ENCODE peak calls at places on chromosomes 7 and 10, in seven cellular contexts. One of them, this sample, is unnamed.

GRCh38 chr10:110303681-110304080 is 1.0 kb downstream of the SMNDC1 start:
- DNase-seq in SK-N-SH: no peak
- DNase-seq in H1: no peak
- DNase-seq in HepG2: no peak
- DNase-seq in K562: no peak
- DNase-seq in HCT116: no peak
- DNase-seq in GM12878: no peak
- DNase-seq in this sample: no peak

GRCh38 chr10:119541046-119541445 is 1.5 kb downstream of the RGS10 start:
- DNase-seq in HepG2: no peak
- DNase-seq in SK-N-SH: no peak
- DNase-seq in H1: no peak
- DNase-seq in K562: no peak
- DNase-seq in HCT116: no peak
- DNase-seq in GM12878: no peak
- DNase-seq in this sample: no peak

GRCh38 chr7:66626236-66626957 is 2.3 kb upstream of the KCTD7 start:
- DNase-seq in H1: no peak
- DNase-seq in K562: no peak
- DNase-seq in HCT116: no peak
- DNase-seq in SK-N-SH: no peak
- DNase-seq in HepG2: peak; percentile 55
- DNase-seq in GM12878: no peak
- DNase-seq in this sample: no peak

GRCh38 chr10:89217057-89217990 is 10.2 kb upstream of the CH25H start:
- DNase-seq in SK-N-SH: peak; percentile 30
- DNase-seq in H1: no peak
- DNase-seq in GM12878: peak; percentile 12
- DNase-seq in HepG2: peak; percentile 43
- DNase-seq in K562: peak; percentile 10
- DNase-seq in HCT116: peak; percentile 38
- DNase-seq in this sample: peak; percentile 32

GRCh38 chr10:30827531-30828120 is 198.1 kb upstream of the LYZL2 start:
- DNase-seq in HepG2: no peak
- DNase-seq in H1: no peak
- DNase-seq in K562: no peak
- DNase-seq in GM12878: no peak
- DNase-seq in HCT116: no peak
- DNase-seq in SK-N-SH: no peak
- DNase-seq in this sample: no peak

GRCh38 chr7:50353201-50353600 is 48.7 kb downstream of the IKZF1 start:
- DNase-seq in SK-N-SH: no peak
- DNase-seq in K562: no peak
- DNase-seq in H1: no peak
- DNase-seq in HCT116: no peak
- DNase-seq in HepG2: no peak
- DNase-seq in GM12878: no peak
- DNase-seq in this sample: no peak

GRCh38 chr10:79063661-79064490 is 4.9 kb upstream of the ZMIZ1 start:
- DNase-seq in HepG2: no peak
- DNase-seq in SK-N-SH: no peak
- DNase-seq in H1: no peak
- DNase-seq in GM12878: no peak
- DNase-seq in HCT116: no peak
- DNase-seq in K562: no peak
- DNase-seq in this sample: no peak

GRCh38 chr10:129936266-129936922 is 27.7 kb downstream of the EBF3 start:
- DNase-seq in SK-N-SH: no peak
- DNase-seq in HepG2: no peak
- DNase-seq in HCT116: no peak
- DNase-seq in GM12878: no peak
- DNase-seq in H1: no peak
- DNase-seq in K562: no peak
- DNase-seq in this sample: no peak

GRCh38 chr10:88117869-88118632 is 254.6 kb downstream of the PTEN start:
- DNase-seq in HepG2: no peak
- DNase-seq in HCT116: peak; percentile 10
- DNase-seq in H1: no peak
- DNase-seq in K562: peak; percentile 9
- DNase-seq in SK-N-SH: no peak
- DNase-seq in GM12878: no peak
- DNase-seq in this sample: no peak

GRCh38 chr7:70782729-70783290 is 349.1 kb upstream of the GALNT17 start:
- DNase-seq in HCT116: no peak
- DNase-seq in GM12878: no peak
- DNase-seq in SK-N-SH: no peak
- DNase-seq in K562: no peak
- DNase-seq in HepG2: no peak
- DNase-seq in H1: no peak
- DNase-seq in this sample: no peak

GRCh38 chr7:140674356-140674800 is 1.6 kb downstream of the ADCK2 start:
- DNase-seq in H1: no peak
- DNase-seq in HCT116: no peak
- DNase-seq in K562: no peak
- DNase-seq in GM12878: no peak
- DNase-seq in SK-N-SH: no peak
- DNase-seq in HepG2: no peak
- DNase-seq in this sample: no peak

GRCh38 chr7:140673770-140674155 is 1.0 kb downstream of the ADCK2 start:
- DNase-seq in H1: no peak
- DNase-seq in K562: no peak
- DNase-seq in GM12878: no peak
- DNase-seq in HCT116: no peak
- DNase-seq in SK-N-SH: no peak
- DNase-seq in HepG2: no peak
- DNase-seq in this sample: no peak

GRCh38 chr7:140675726-140676125 is 3.0 kb downstream of the ADCK2 start:
- DNase-seq in GM12878: no peak
- DNase-seq in K562: no peak
- DNase-seq in SK-N-SH: no peak
- DNase-seq in H1: no peak
- DNase-seq in HCT116: no peak
- DNase-seq in HepG2: no peak
- DNase-seq in this sample: no peak

GRCh38 chr7:140676303-140676702 is 3.6 kb downstream of the ADCK2 start:
- DNase-seq in SK-N-SH: no peak
- DNase-seq in HCT116: no peak
- DNase-seq in GM12878: no peak
- DNase-seq in K562: no peak
- DNase-seq in H1: no peak
- DNase-seq in HepG2: no peak
- DNase-seq in this sample: no peak

GRCh38 chr7:140674899-140675701 is 2.4 kb downstream of the ADCK2 start:
- DNase-seq in H1: no peak
- DNase-seq in SK-N-SH: peak; percentile 79
- DNase-seq in HepG2: peak; percentile 34
- DNase-seq in K562: peak; percentile 69
- DNase-seq in GM12878: no peak
- DNase-seq in HCT116: peak; percentile 27
- DNase-seq in this sample: no peak
- TF ChIP-seq CTCF in H1: peak; percentile 63
- TF ChIP-seq CTCF in SK-N-SH: peak; percentile 59
- TF ChIP-seq CTCF in HepG2: peak; percentile 78
- TF ChIP-seq CTCF in K562: peak; percentile 92
- TF ChIP-seq CTCF in GM12878: peak; percentile 50
- TF ChIP-seq CTCF in HCT116: peak; percentile 54
- TF ChIP-seq CTCF in this sample: no peak

GRCh38 chr7:142196066-142196840 is 61.6 kb downstream of the PRSS58 start:
- DNase-seq in HCT116: no peak
- DNase-seq in SK-N-SH: no peak
- DNase-seq in HepG2: no peak
- DNase-seq in GM12878: no peak
- DNase-seq in K562: no peak
- DNase-seq in H1: no peak
- DNase-seq in this sample: no peak
- TF ChIP-seq SIN3A in HCT116: no peak
- TF ChIP-seq SIN3A in SK-N-SH: no peak
- TF ChIP-seq SIN3A in HepG2: no peak
- TF ChIP-seq SIN3A in GM12878: no peak
- TF ChIP-seq SIN3A in K562: no peak
- TF ChIP-seq SIN3A in H1: no peak
- TF ChIP-seq SIN3A in this sample: no peak

GRCh38 chr7:132392713-132393112 is 183.6 kb downstream of the PLXNA4 start:
- DNase-seq in K562: no peak
- DNase-seq in SK-N-SH: no peak
- DNase-seq in HepG2: no peak
- DNase-seq in H1: no peak
- DNase-seq in HCT116: no peak
- DNase-seq in GM12878: no peak
- DNase-seq in this sample: no peak

GRCh38 chr7:132390705-132391104 is 185.6 kb downstream of the PLXNA4 start:
- DNase-seq in H1: no peak
- DNase-seq in HCT116: no peak
- DNase-seq in SK-N-SH: no peak
- DNase-seq in GM12878: no peak
- DNase-seq in HepG2: no peak
- DNase-seq in K562: no peak
- DNase-seq in this sample: no peak

GRCh38 chr7:132395375-132395774 is 180.9 kb downstream of the PLXNA4 start:
- DNase-seq in H1: no peak
- DNase-seq in HepG2: no peak
- DNase-seq in GM12878: no peak
- DNase-seq in K562: no peak
- DNase-seq in HCT116: no peak
- DNase-seq in SK-N-SH: no peak
- DNase-seq in this sample: no peak

GRCh38 chr7:132393789-132394261 is 182.4 kb downstream of the PLXNA4 start:
- DNase-seq in SK-N-SH: peak; percentile 55
- DNase-seq in H1: no peak
- DNase-seq in HCT116: no peak
- DNase-seq in GM12878: no peak
- DNase-seq in K562: no peak
- DNase-seq in HepG2: no peak
- DNase-seq in this sample: no peak

GRCh38 chr7:132394283-132395003 is 181.8 kb downstream of the PLXNA4 start:
- DNase-seq in K562: no peak
- DNase-seq in HepG2: no peak
- DNase-seq in GM12878: no peak
- DNase-seq in SK-N-SH: peak; percentile 41
- DNase-seq in H1: no peak
- DNase-seq in HCT116: peak; percentile 2
- DNase-seq in this sample: no peak
- TF ChIP-seq CTCF in K562: peak; percentile 41
- TF ChIP-seq CTCF in HepG2: peak; percentile 18
- TF ChIP-seq CTCF in GM12878: no peak
- TF ChIP-seq CTCF in SK-N-SH: peak; percentile 58
- TF ChIP-seq CTCF in H1: peak; percentile 57
- TF ChIP-seq CTCF in HCT116: no peak
- TF ChIP-seq CTCF in this sample: no peak

DNA sequence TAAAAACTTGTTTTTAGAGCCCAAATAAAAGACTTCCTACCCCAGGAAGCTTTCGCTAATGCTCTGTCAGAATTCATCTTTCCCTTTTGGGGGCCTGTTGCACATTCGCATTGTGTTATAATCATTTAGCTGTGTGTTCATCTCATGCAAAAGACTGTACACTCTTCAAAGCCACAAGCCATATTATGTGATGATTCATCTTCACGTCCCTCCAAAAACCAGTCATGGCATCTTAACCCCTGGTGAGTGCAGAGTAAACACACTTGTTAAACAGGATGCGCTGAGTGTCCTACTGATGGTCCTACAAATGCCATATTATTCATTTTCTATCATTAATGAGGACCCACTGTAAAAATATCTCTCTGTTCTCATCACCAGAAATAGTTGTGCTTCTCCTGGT is 235.4 kb downstream of the KIAA1217 start:
- DNase-seq in HepG2: no peak
- DNase-seq in SK-N-SH: no peak
- DNase-seq in K562: no peak
- DNase-seq in HCT116: no peak
- DNase-seq in H1: no peak
- DNase-seq in GM12878: no peak
- DNase-seq in this sample: no peak
- TF ChIP-seq SIN3A in HepG2: no peak
- TF ChIP-seq SIN3A in SK-N-SH: no peak
- TF ChIP-seq SIN3A in K562: no peak
- TF ChIP-seq SIN3A in HCT116: no peak
- TF ChIP-seq SIN3A in H1: no peak
- TF ChIP-seq SIN3A in GM12878: no peak
- TF ChIP-seq SIN3A in this sample: no peak

GRCh38 chr10:35308809-35309208 is 27.5 kb upstream of the CCNY start:
- DNase-seq in HepG2: no peak
- DNase-seq in GM12878: no peak
- DNase-seq in K562: no peak
- DNase-seq in SK-N-SH: no peak
- DNase-seq in H1: no peak
- DNase-seq in HCT116: no peak
- DNase-seq in this sample: no peak

GRCh38 chr10:35307297-35307696 is 29.0 kb upstream of the CCNY start:
- DNase-seq in HCT116: no peak
- DNase-seq in SK-N-SH: no peak
- DNase-seq in H1: no peak
- DNase-seq in K562: no peak
- DNase-seq in HepG2: no peak
- DNase-seq in GM12878: no peak
- DNase-seq in this sample: peak; percentile 51

GRCh38 chr10:35300063-35300699 is 36.1 kb upstream of the CCNY start:
- DNase-seq in K562: peak; percentile 56
- DNase-seq in GM12878: peak; percentile 51
- DNase-seq in SK-N-SH: no peak
- DNase-seq in HepG2: no peak
- DNase-seq in H1: peak; percentile 5
- DNase-seq in HCT116: peak; percentile 54
- DNase-seq in this sample: peak; percentile 67

GRCh38 chr10:35306852-35307251 is 29.5 kb upstream of the CCNY start:
- DNase-seq in K562: no peak
- DNase-seq in HepG2: peak; percentile 32
- DNase-seq in H1: no peak
- DNase-seq in GM12878: no peak
- DNase-seq in HCT116: no peak
- DNase-seq in SK-N-SH: peak; percentile 22
- DNase-seq in this sample: no peak

DNA sequence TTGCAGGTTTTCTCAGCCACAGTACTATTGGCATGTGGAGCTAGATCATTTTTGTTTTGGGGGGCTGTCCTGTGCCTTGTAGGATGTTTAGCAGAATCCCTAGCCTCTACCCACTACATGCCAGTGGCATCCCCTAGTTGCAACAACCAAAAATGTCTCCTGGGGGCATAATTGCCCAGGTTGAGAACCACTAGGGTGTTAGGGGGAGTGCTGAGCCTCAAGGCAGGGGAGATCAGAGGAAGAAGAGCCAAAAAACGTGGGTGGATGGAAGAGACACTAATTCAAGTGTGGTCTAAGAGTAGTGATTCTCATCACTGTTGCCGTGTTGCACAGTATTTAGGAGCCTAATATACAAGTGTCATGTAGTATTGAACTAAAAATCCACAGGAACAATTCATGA is 31.7 kb upstream of the CCNY start:
- DNase-seq in H1: no peak
- DNase-seq in HepG2: no peak
- DNase-seq in K562: no peak
- DNase-seq in GM12878: no peak
- DNase-seq in HCT116: no peak
- DNase-seq in SK-N-SH: no peak
- DNase-seq in this sample: no peak
- TF ChIP-seq CTCF in H1: peak; percentile 43
- TF ChIP-seq CTCF in HepG2: peak; percentile 49
- TF ChIP-seq CTCF in K562: no peak
- TF ChIP-seq CTCF in GM12878: no peak
- TF ChIP-seq CTCF in HCT116: no peak
- TF ChIP-seq CTCF in SK-N-SH: no peak
- TF ChIP-seq CTCF in this sample: no peak

GRCh38 chr10:6200588-6201510 is 1.9 kb upstream of the PFKFB3 start:
- DNase-seq in GM12878: no peak
- DNase-seq in HCT116: no peak
- DNase-seq in SK-N-SH: peak; percentile 46
- DNase-seq in K562: peak; percentile 30
- DNase-seq in HepG2: peak; percentile 56
- DNase-seq in H1: no peak
- DNase-seq in this sample: no peak
- TF ChIP-seq SIN3A in GM12878: no peak
- TF ChIP-seq SIN3A in HCT116: no peak
- TF ChIP-seq SIN3A in SK-N-SH: no peak
- TF ChIP-seq SIN3A in K562: no peak
- TF ChIP-seq SIN3A in HepG2: no peak
- TF ChIP-seq SIN3A in H1: no peak
- TF ChIP-seq SIN3A in this sample: peak; percentile 57

This sample was measured in Panc1.